ENCODE peak calls at places on chromosomes 7 and 10, in five cellular contexts. K is mesothelial cell of epicardium, M is pancreas, B is gastrocnemius medialis, U is left ventricle myocardium inferior. H is an unnamed sample.

GRCh38 chr10:71543608-71544158 is 147.0 kb downstream of the CDH23 start:
- DNase-seq in K (no peak), M (no peak), B (no peak), U (no peak), H (no peak)

GRCh38 chr10:127216786-127217185 is 20.4 kb upstream of the INSYN2A start:
- DNase-seq in K (no peak), M (no peak), B (no peak), U (no peak), H (no peak)

GRCh38 chr7:159117366-159118219 is 27.1 kb downstream of the VIPR2 start:
- DNase-seq in K (no peak), M (peak), B (no peak), U (no peak), H (peak)

GRCh38 chr10:66586897-66587679 is 338.7 kb upstream of the LRRTM3 start:
- DNase-seq in K (no peak), M (no peak), B (no peak), U (no peak), H (no peak)

GRCh38 chr10:6040205-6040604 is 22.0 kb downstream of the IL2RA start:
- DNase-seq in K (no peak), M (no peak), B (no peak), U (no peak), H (no peak)

GRCh38 chr10:128007017-128007416 is 100.1 kb downstream of the PTPRE start:
- DNase-seq in K (no peak), M (no peak), B (no peak), U (no peak), H (no peak)

GRCh38 chr10:46555366-46555712 is 1.1 kb downstream of the GPRIN2 start:
- DNase-seq in K (no peak), M (no peak), B (no peak), U (no peak), H (no peak)

GRCh38 chr7:117227091-117227490 is 95.8 kb downstream of the WNT2 start:
- DNase-seq in K (no peak), M (no peak), B (no peak), U (no peak), H (no peak)

GRCh38 chr7:33101916-33102315 is 7.3 kb downstream of the RP9 start:
- DNase-seq in K (no peak), M (no peak), B (no peak), U (no peak), H (no peak)

GRCh38 chr7:154339169-154339568 is 287.0 kb downstream of the DPP6 start:
- DNase-seq in K (no peak), M (no peak), B (no peak), U (no peak), H (no peak)

GRCh38 chr7:30546596-30546995 is 42.0 kb upstream of the GGCT start:
- DNase-seq in K (no peak), M (no peak), B (no peak), U (no peak), H (no peak)

GRCh38 chr10:85047979-85048378 is 719.6 kb downstream of the CCSER2 start:
- DNase-seq in K (no peak), M (no peak), B (no peak), U (no peak), H (no peak)

GRCh38 chr7:7566651-7567611 is at the start of gene MIOS:
- DNase-seq in K (peak), M (peak), B (peak), U (peak), H (peak)

GRCh38 chr7:83976302-83976701 is 218.3 kb downstream of the SEMA3A start:
- DNase-seq in K (no peak), M (no peak), B (no peak), U (no peak), H (no peak)

GRCh38 chr7:158766570-158767281 is 62.1 kb upstream of the NCAPG2 start:
- DNase-seq in K (no peak), M (no peak), B (no peak), U (no peak), H (no peak)

GRCh38 chr7:135811513-135811912 is 62.9 kb upstream of the FAM180A start:
- DNase-seq in K (no peak), M (no peak), B (no peak), U (no peak), H (no peak)

GRCh38 chr7:79334841-79335240 is 118.6 kb downstream of the MAGI2 start:
- DNase-seq in K (no peak), M (no peak), B (no peak), U (no peak), H (no peak)

GRCh38 chr7:138898255-138898654 is 82.9 kb downstream of the KIAA1549 start:
- DNase-seq in K (no peak), M (no peak), B (no peak), U (no peak), H (no peak)

GRCh38 chr7:111796671-111797070 is 234.4 kb upstream of the IMMP2L start:
- DNase-seq in K (no peak), M (no peak), B (no peak), U (no peak), H (no peak)

GRCh38 chr10:46264737-46265368 is 21.9 kb upstream of the ANTXRL start:
- DNase-seq in K (no peak), M (no peak), B (no peak), U (no peak), H (no peak)

GRCh38 chr10:69123306-69123746 is 652 bp upstream of the VPS26A start:
- DNase-seq in K (no peak), M (peak), B (no peak), U (peak), H (no peak)

GRCh38 chr10:112484399-112484798 is 37.4 kb downstream of the VTI1A start:
- DNase-seq in K (no peak), M (no peak), B (no peak), U (no peak), H (no peak)

GRCh38 chr10:1364151-1364910 is 308.1 kb downstream of the WDR37 start:
- DNase-seq in K (no peak), M (no peak), B (no peak), U (no peak), H (peak)

GRCh38 chr7:135670179-135670578 is 7.9 kb downstream of the STMP1 start:
- DNase-seq in K (no peak), M (no peak), B (no peak), U (no peak), H (no peak)

GRCh38 chr10:73635781-73636180 is 5.5 kb downstream of the MYOZ1 start:
- DNase-seq in K (no peak), M (no peak), B (peak), U (no peak), H (no peak)

GRCh38 chr7:156865493-156865892 is 27.5 kb downstream of the LMBR1 start:
- DNase-seq in K (no peak), M (no peak), B (no peak), U (no peak), H (no peak)

GRCh38 chr7:118285358-118285757 is 60.9 kb downstream of the ANKRD7 start:
- DNase-seq in K (no peak), M (no peak), B (no peak), U (no peak), H (no peak)

GRCh38 chr7:129997285-129997684 is 44.5 kb upstream of the UBE2H start:
- DNase-seq in K (no peak), M (no peak), B (no peak), U (no peak), H (no peak)

GRCh38 chr7:155590215-155591023 is 44.1 kb upstream of the CNPY1 start:
- DNase-seq in K (no peak), M (no peak), B (no peak), U (peak), H (no peak)

GRCh38 chr7:47610506-47611044 is 28.7 kb upstream of the TNS3 start:
- DNase-seq in K (no peak), M (no peak), B (no peak), U (no peak), H (no peak)

DNA sequence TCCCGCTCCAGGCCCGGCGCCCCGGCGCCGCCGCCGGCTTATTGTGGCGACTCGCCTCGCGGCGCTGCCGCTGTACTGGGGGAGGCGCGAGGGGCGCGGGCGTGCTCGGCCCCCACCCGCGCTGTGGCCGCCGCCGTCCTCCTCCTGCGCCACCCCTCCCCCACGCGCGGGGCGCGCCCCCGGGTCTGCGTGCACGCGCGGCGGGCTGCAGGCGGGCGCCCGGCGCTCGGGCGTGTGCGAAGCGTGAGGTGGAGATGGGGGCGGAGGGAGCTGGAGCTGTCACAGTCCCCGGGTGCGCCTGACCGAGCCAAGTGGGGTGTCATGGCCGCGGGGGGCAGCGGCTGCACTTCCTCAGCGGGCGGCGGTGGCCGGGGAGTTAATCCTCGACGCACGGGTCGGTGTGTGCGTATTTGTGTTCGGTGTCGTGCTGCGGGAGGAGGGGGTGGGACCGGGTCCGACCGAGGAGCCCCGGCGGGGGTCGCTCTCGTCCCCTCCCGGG is 672 bp downstream of the LCOR start:
- DNase-seq in K (peak), M (peak), B (peak), U (peak), H (peak)
- TF ChIP-seq CTCF in K (no peak), M (no peak), B (no peak), U (no peak), H (no peak)

GRCh38 chr10:116798859-116799258 is 50.4 kb upstream of the ENO4 start:
- DNase-seq in K (no peak), M (no peak), B (no peak), U (no peak), H (no peak)
- TF ChIP-seq CTCF in K (no peak), M (no peak), B (no peak), U (no peak), H (no peak)

GRCh38 chr7:150879345-150879744 is 27.0 kb downstream of the AOC1 start:
- DNase-seq in K (no peak), M (no peak), B (no peak), U (no peak), H (no peak)

GRCh38 chr7:150877545-150877944 is 25.2 kb downstream of the AOC1 start:
- DNase-seq in K (no peak), M (no peak), B (no peak), U (no peak), H (no peak)

GRCh38 chr7:150876817-150877526 is 24.7 kb downstream of the AOC1 start:
- DNase-seq in K (peak), M (peak), B (no peak), U (peak), H (no peak)

GRCh38 chr7:150874401-150875198 is 22.3 kb downstream of the AOC1 start:
- DNase-seq in K (no peak), M (no peak), B (no peak), U (no peak), H (no peak)

GRCh38 chr7:150875791-150876190 is 23.5 kb downstream of the AOC1 start:
- DNase-seq in K (no peak), M (no peak), B (no peak), U (no peak), H (no peak)
- TF ChIP-seq CTCF in K (peak), M (no peak), B (no peak), U (no peak), H (no peak)

DNA sequence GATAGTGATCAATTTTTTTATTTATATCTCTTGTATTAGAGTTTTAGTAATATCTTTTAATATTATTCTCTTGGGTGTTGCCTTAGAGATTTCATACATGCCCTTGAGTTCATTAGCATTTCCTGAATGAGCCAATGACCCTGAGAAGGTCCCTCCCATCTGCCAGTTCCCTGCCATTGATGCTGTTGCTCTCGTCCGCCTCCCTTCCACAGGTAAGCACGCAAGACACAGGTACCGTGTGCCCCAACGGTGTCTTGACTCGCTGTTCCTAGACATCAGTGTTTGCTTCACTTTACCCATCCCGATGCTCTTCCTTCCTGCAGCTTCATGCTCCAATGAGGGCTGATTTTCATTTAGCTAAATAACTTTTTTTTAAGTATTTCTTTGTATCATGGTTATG is 19.7 kb upstream of the PWWP2B start:
- DNase-seq in K (no peak), M (peak), B (no peak), U (no peak), H (no peak)
- TF ChIP-seq CTCF in K (no peak), M (no peak), B (no peak), U (no peak), H (no peak)

DNA sequence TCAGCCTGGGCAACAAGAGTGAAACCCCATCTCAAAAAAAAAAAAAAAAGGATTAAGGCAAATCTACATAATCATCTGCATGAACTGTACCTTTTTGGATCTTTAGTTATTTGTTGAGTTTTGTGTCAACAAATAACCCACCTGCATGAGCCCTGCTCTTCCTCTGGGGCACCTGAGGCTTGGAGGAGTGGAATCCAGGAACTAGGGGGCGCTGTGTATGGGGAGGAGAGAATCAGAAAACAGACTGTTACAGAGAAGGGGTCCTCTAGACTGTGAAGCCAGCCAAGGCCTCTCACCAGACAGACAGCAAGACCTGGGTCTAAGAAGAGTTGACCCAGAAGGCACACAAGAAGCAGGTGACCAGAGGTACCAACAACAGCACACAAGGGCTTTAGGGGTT is 682.8 kb upstream of the NRP1 start:
- DNase-seq in K (no peak), M (no peak), B (no peak), U (no peak), H (no peak)
- TF ChIP-seq CTCF in K (no peak), M (no peak), B (no peak), U (no peak), H (no peak)

H was measured in ascending aorta.